ENCODE peak calls at places on chromosomes 13 and 19, in nine cellular contexts. X is colonic mucosa, E is adrenal gland, V is Peyer's patch, G is fibroblast of lung, Q is esophagus squamous epithelium, N is psoas muscle, J is ovary, W is sigmoid colon. S is an unnamed sample. For H3K4me1, the result is how much of the 10 kb centered on the place peaks cover.

GRCh38 chr19:996051-996838 is 4.0 kb upstream of the GRIN3B start:
- DNase-seq in E (no peak), G (peak), W (no peak), J (no peak), X (peak), N (peak), V (peak), Q (no peak), S (no peak)

GRCh38 chr13:30186644-30187431 is 120.5 kb downstream of the KATNAL1 start:
- DNase-seq in N (no peak), Q (no peak), J (no peak), V (no peak), G (peak), X (no peak), W (no peak), E (no peak), S (no peak)

GRCh38 chr19:771332-771785 is 20.4 kb downstream of the MISP start:
- DNase-seq in E (no peak), V (no peak), W (no peak), N (peak), J (no peak), X (no peak), Q (no peak), G (peak), S (no peak)

GRCh38 chr19:40331052-40331451 is 17.1 kb downstream of the C19orf47 start:
- DNase-seq in X (no peak), E (no peak), W (no peak), Q (no peak), G (no peak), N (no peak), V (no peak), J (no peak), S (no peak)

GRCh38 chr19:36340786-36341386 is 38.1 kb downstream of the ZFP14 start:
- DNase-seq in Q (no peak), W (no peak), V (no peak), E (no peak), G (no peak), N (no peak), J (no peak), X (no peak), S (no peak)

GRCh38 chr19:19062454-19063182 is 1.2 kb upstream of the SLC25A42 start:
- DNase-seq in X (no peak), Q (no peak), G (peak), E (peak), W (no peak), N (no peak), J (no peak), V (no peak), S (no peak)

GRCh38 chr19:45424191-45425058 is 708 bp upstream of the ERCC1 start:
- DNase-seq in G (peak), X (peak), W (peak), J (peak), Q (no peak), N (peak), E (peak), V (peak), S (peak)

GRCh38 chr13:21670006-21670882 is 629 bp upstream of the FGF9 start:
- DNase-seq in E (peak), N (peak), J (peak), X (peak), W (peak), V (peak), Q (no peak), G (peak), S (no peak)

GRCh38 chr13:48156466-48156865 is 61.6 kb upstream of the MED4 start:
- DNase-seq in V (peak), W (no peak), X (peak), G (no peak), N (no peak), J (no peak), Q (no peak), E (no peak), S (no peak)

GRCh38 chr19:850979-851335 is 1.1 kb upstream of the ELANE start:
- DNase-seq in X (no peak), G (no peak), W (no peak), N (no peak), Q (no peak), J (no peak), V (no peak), E (no peak), S (no peak)

GRCh38 chr13:95704510-95704909 is 27.6 kb downstream of the DNAJC3 start:
- DNase-seq in E (no peak), W (no peak), J (no peak), N (no peak), X (no peak), V (no peak), G (no peak), Q (no peak), S (no peak)

GRCh38 chr19:55486971-55487883 is 1.0 kb upstream of the SSC5D start:
- DNase-seq in N (peak), X (peak), G (peak), W (peak), V (no peak), E (peak), J (peak), Q (no peak), S (peak)

GRCh38 chr19:8446055-8446709 is 1.4 kb downstream of the HNRNPM start:
- DNase-seq in N (no peak), G (no peak), V (no peak), J (no peak), W (peak), Q (no peak), X (no peak), E (no peak), S (no peak)

GRCh38 chr19:10191347-10191746 is 3.4 kb downstream of the DNMT1 start:
- DNase-seq in N (no peak), J (no peak), X (no peak), G (peak), V (no peak), E (no peak), Q (no peak), W (no peak), S (no peak)

GRCh38 chr13:21917046-21918010 is 246.5 kb downstream of the FGF9 start:
- DNase-seq in X (no peak), G (no peak), V (no peak), J (no peak), Q (no peak), E (peak), N (no peak), W (no peak), S (no peak)

GRCh38 chr13:51457086-51457485 is 4.2 kb upstream of the INTS6 start:
- DNase-seq in X (no peak), V (no peak), W (no peak), G (no peak), N (no peak), J (no peak), E (no peak), Q (no peak), S (no peak)

GRCh38 chr19:11693505-11694499 is 44.9 kb downstream of the ZNF823 start:
- DNase-seq in J (no peak), W (no peak), V (no peak), N (no peak), Q (no peak), X (peak), G (peak), E (no peak), S (no peak)

GRCh38 chr19:48674921-48675824 is 2.4 kb upstream of the NTN5 start:
- DNase-seq in N (peak), V (peak), Q (peak), W (peak), E (peak), G (peak), J (peak), X (peak), S (peak)

GRCh38 chr13:48491423-48492122 is 41.3 kb downstream of the RCBTB2 start:
- DNase-seq in N (no peak), E (no peak), W (no peak), X (no peak), V (no peak), J (no peak), G (no peak), Q (no peak), S (no peak)

GRCh38 chr13:111184685-111185401 is 69.7 kb downstream of the ARHGEF7 start:
- DNase-seq in V (peak), Q (no peak), G (no peak), N (no peak), J (no peak), X (no peak), E (no peak), W (no peak), S (no peak)

GRCh38 chr19:41597600-41598041 is 21.7 kb downstream of the CEACAM21 start:
- DNase-seq in W (no peak), E (peak), V (peak), G (peak), Q (peak), X (peak), N (no peak), J (peak), S (peak)

GRCh38 chr19:16801599-16801998 is 27.6 kb upstream of the SIN3B start:
- DNase-seq in X (no peak), G (peak), J (no peak), N (no peak), V (no peak), W (no peak), Q (no peak), E (peak), S (no peak)

GRCh38 chr19:9586764-9587163 is 2.5 kb upstream of the ZNF121 start:
- DNase-seq in Q (no peak), E (peak), J (peak), X (peak), W (peak), G (peak), N (no peak), V (peak), S (peak)

GRCh38 chr13:38045278-38046048 is 175.9 kb upstream of the TRPC4 start:
- DNase-seq in V (no peak), W (no peak), E (no peak), J (no peak), Q (no peak), N (no peak), G (peak), X (no peak), S (no peak)

GRCh38 chr13:114067886-114068722 is 64.3 kb downstream of the RASA3 start:
- DNase-seq in E (no peak), J (no peak), N (peak), V (peak), G (no peak), Q (no peak), X (no peak), W (peak), S (no peak)

GRCh38 chr19:12544401-12544876 is 6.8 kb downstream of the ZNF564 start:
- DNase-seq in J (no peak), G (peak), V (no peak), W (no peak), E (no peak), Q (no peak), N (no peak), X (no peak), S (no peak)

GRCh38 chr19:9883231-9883758 is 48.2 kb downstream of the PIN1 start:
- DNase-seq in E (no peak), Q (no peak), V (no peak), X (no peak), G (no peak), W (no peak), N (no peak), J (no peak), S (no peak)

GRCh38 chr13:105327727-105328126 is 1207.7 kb downstream of the EFNB2 start:
- DNase-seq in W (no peak), J (no peak), E (no peak), G (peak), N (no peak), Q (no peak), X (no peak), V (no peak), S (no peak)

GRCh38 chr13:95494082-95494681 is 58.3 kb upstream of the CLDN10 start:
- DNase-seq in J (no peak), E (no peak), X (peak), W (no peak), G (peak), N (no peak), Q (no peak), V (no peak), S (no peak)

GRCh38 chr19:33535176-33535575 is 13.6 kb upstream of the PEPD start:
- DNase-seq in G (peak), J (no peak), V (no peak), W (no peak), N (no peak), E (no peak), X (no peak), Q (no peak), S (no peak)

GRCh38 chr13:113233101-113233500 is 23.7 kb downstream of the CUL4A start:
- DNase-seq in G (no peak), J (no peak), N (no peak), E (no peak), W (no peak), V (no peak), X (no peak), Q (no peak), S (no peak)

GRCh38 chr13:112024577-112024976 is 42.4 kb upstream of the SOX1 start:
- DNase-seq in E (no peak), V (no peak), X (no peak), G (no peak), W (no peak), J (no peak), Q (no peak), N (no peak), S (no peak)

GRCh38 chr19:1910169-1910568 is 5.0 kb downstream of the ADAT3 start:
- DNase-seq in G (no peak), E (no peak), J (peak), Q (no peak), X (no peak), V (no peak), N (no peak), W (no peak), S (no peak)

GRCh38 chr13:93231867-93232266 is 5.3 kb downstream of the GPC6 start:
- DNase-seq in E (no peak), N (no peak), V (no peak), X (no peak), W (no peak), G (no peak), Q (no peak), J (no peak), S (no peak)

GRCh38 chr13:93234459-93234858 is 7.9 kb downstream of the GPC6 start:
- DNase-seq in N (no peak), X (no peak), E (no peak), J (no peak), Q (no peak), W (no peak), G (no peak), V (no peak), S (no peak)

GRCh38 chr13:93235258-93236015 is 8.8 kb downstream of the GPC6 start:
- DNase-seq in Q (no peak), X (no peak), G (peak), N (no peak), E (no peak), J (no peak), W (peak), V (no peak), S (no peak)

GRCh38 chr13:93230466-93230865 is 3.9 kb downstream of the GPC6 start:
- DNase-seq in N (no peak), X (no peak), E (no peak), Q (no peak), V (no peak), G (peak), J (no peak), W (no peak), S (no peak)

DNA sequence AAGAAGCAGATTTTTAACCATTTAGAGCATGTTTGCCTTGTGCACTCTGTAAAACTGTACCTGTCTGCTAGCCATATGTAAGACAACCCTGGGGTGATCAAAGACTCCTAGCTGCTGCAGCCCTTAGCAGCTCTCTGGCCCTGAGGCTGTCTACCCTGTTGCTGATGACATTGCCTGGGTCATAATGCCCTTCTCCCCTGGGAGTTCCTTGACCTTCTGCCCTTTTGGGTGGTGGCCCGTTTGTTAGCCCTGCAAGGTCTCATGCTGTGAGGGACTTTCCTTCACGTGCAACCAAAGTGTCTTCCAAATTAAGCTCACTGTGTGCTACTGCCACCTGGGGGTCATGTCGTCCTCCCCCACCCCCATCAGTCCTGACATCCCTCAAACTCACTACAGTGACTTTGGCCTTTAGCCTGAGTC is 7.4 kb downstream of the GPC6 start:
- DNase-seq in N (no peak), J (no peak), E (no peak), Q (no peak), W (no peak), X (no peak), G (no peak), V (no peak), S (no peak)
- H3K4me1 ChIP-seq in N (under half), J (under half), E (under half), Q (under half), W (under half), X (under half), G (under half), V (under half), S (under half)

DNA sequence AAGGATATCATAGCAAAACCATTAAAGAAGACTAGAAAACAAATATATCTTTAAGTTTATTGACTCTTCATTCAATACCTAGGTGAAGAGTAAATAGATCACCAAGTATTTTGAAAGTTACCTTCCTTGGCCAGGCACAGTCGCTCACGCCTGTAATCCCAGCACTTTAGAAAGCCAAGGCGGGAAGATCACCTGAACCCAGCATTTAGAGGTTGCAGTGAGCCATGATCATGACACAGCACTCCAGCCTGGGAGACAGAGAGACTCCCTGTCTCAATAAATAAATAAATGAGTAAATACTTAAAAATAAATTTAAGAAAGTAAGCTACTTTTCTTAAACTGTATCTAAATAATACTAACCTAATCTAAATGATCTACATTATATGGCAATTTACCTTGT is 8.9 kb upstream of the WBP4 start:
- DNase-seq in G (no peak), E (no peak), N (no peak), J (no peak), Q (no peak), V (no peak), X (no peak), W (no peak), S (no peak)
- H3K4me1 ChIP-seq in G (under half), E (half or more), N (half or more), J (under half), Q (under half), V (under half), X (under half), W (half or more), S (under half)

GRCh38 chr13:109654341-109655205 is 131.8 kb downstream of the IRS2 start:
- DNase-seq in E (no peak), V (no peak), J (no peak), G (no peak), X (no peak), Q (no peak), W (no peak), N (peak), S (no peak)
- H3K4me1 ChIP-seq in E (under half), V (under half), J (under half), G (under half), X (under half), Q (under half), W (under half), N (under half), S (under half)

GRCh38 chr19:3672993-3673392 is 27.3 kb downstream of the PIP5K1C start:
- DNase-seq in E (no peak), G (no peak), N (no peak), X (no peak), J (no peak), V (no peak), W (no peak), Q (no peak), S (no peak)
- H3K4me1 ChIP-seq in E (under half), G (under half), N (under half), X (under half), J (under half), V (under half), W (half or more), Q (under half), S (half or more)

DNA sequence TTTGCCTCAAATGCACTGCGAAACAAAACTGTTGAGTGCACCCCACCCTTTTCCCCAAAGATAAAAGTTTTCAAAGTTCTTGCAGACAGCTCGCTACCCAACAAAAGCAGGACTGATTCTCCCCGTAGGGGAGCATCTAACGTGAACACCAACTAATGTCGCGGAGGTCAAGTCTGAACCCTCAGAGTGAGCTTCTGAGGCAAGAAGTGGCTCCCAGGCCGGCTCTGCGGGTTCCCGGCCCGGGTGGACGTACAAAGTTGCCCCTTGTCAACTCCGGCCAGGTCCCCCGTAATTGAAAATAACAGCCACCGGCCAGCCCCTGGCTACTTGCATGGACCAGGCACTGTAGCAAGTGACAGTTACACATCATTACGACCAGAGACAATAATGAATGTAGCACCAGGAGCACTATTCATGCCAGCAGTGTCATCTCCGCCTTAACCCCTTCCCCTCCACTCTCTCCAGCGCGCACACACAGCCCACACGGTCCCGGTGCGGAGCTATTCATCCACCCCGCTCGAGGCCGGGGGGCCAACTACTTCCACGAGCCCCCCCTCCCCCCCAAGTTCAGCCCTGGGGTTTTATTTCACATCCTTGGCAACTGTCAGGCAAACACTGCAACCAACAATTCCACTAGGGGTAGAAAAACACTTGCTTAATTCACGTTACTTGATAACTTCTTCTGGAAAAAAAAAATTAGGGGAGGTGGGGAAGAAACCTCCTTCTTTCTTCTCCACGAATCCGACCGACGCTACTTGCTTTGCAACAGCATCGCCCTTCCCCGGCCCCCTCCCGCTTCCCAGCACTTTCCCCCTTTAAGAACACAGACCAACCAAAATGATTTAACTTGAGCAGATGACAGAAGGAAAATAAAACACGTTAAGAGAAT is 1.2 kb downstream of the KLF12 start:
- DNase-seq in X (peak), V (peak), W (peak), N (peak), E (peak), G (peak), Q (peak), J (peak), S (peak)
- H3K4me1 ChIP-seq in X (under half), V (under half), W (under half), N (under half), E (under half), G (under half), Q (under half), J (under half), S (under half)

GRCh38 chr13:49807681-49808080 is 15.2 kb upstream of the KPNA3 start:
- DNase-seq in J (no peak), W (no peak), N (no peak), Q (no peak), E (no peak), G (no peak), X (no peak), V (no peak), S (no peak)
- H3K4me1 ChIP-seq in J (under half), W (under half), N (under half), Q (under half), E (under half), G (under half), X (under half), V (under half), S (under half)

DNA sequence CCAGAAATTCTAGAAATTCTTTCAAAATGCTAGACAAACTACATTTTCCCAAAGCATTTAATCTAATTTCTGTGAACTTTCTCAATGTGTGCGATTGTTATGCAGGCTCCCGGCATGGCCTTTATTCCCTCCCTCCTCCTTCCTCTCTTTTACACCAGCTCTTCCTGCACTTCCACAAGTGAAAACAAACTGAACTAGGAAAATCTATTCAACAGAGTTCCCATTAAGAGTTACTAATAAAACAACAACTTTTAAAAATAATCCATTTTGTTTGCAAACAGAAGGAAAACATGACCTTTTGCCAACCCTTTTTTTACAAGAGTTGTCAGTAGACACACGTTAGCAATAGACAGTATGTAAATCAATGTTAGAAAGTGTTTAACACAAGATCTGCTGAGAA is 98.2 kb downstream of the FOXO1 start:
- DNase-seq in E (no peak), V (no peak), W (no peak), X (no peak), G (no peak), J (no peak), Q (no peak), N (no peak), S (no peak)
- H3K4me1 ChIP-seq in E (under half), V (under half), W (half or more), X (under half), G (under half), J (half or more), Q (under half), N (half or more), S (under half)